ENCODE peak calls at places on chromosomes 13 and 19, in four cellular contexts. One of them, this sample, is unnamed.
A peak's percentile ranks its signal among the peaks of the same experiment; 100 is the strongest.

GRCh38 chr19:991174-991931 is 7.2 kb downstream of the WDR18 start:
- DNase-seq in GM06990: no peak
- DNase-seq in IMR-90: peak; percentile 46
- DNase-seq in EL: peak; percentile 35
- DNase-seq in this sample: no peak

GRCh38 chr13:46640843-46641242 is 87.9 kb downstream of the LRCH1 start:
- DNase-seq in GM06990: no peak
- DNase-seq in IMR-90: peak; percentile 58
- DNase-seq in EL: peak; percentile 61
- DNase-seq in this sample: no peak

GRCh38 chr19:9498183-9498902 is at the start of gene ZNF560:
- DNase-seq in GM06990: peak; percentile 18
- DNase-seq in IMR-90: peak; percentile 12
- DNase-seq in EL: peak; percentile 41
- DNase-seq in this sample: no peak

GRCh38 chr19:18112989-18113478 is 15.5 kb downstream of the MAST3 start:
- DNase-seq in GM06990: peak; percentile 72
- DNase-seq in IMR-90: peak; percentile 71
- DNase-seq in EL: peak; percentile 77
- DNase-seq in this sample: no peak

GRCh38 chr13:26299168-26299788 is 45.3 kb downstream of the CDK8 start:
- DNase-seq in GM06990: no peak
- DNase-seq in IMR-90: peak; percentile 10
- DNase-seq in EL: no peak
- DNase-seq in this sample: no peak

GRCh38 chr13:43014162-43014561 is 9.2 kb upstream of the DNAJC15 start:
- DNase-seq in GM06990: no peak
- DNase-seq in IMR-90: no peak
- DNase-seq in EL: no peak
- DNase-seq in this sample: no peak

GRCh38 chr13:111961236-111961635 is 105.7 kb upstream of the SOX1 start:
- DNase-seq in GM06990: no peak
- DNase-seq in IMR-90: no peak
- DNase-seq in EL: no peak
- DNase-seq in this sample: no peak

GRCh38 chr19:33714149-33714548 is 82.5 kb upstream of the KCTD15 start:
- DNase-seq in GM06990: no peak
- DNase-seq in IMR-90: no peak
- DNase-seq in EL: no peak
- DNase-seq in this sample: no peak

GRCh38 chr13:30463820-30464495 is 1.8 kb downstream of the HMGB1 start:
- DNase-seq in GM06990: peak; percentile 90
- DNase-seq in IMR-90: peak; percentile 50
- DNase-seq in EL: peak; percentile 60
- DNase-seq in this sample: no peak

GRCh38 chr13:31595568-31595967 is 143.8 kb upstream of the RXFP2 start:
- DNase-seq in GM06990: no peak
- DNase-seq in IMR-90: no peak
- DNase-seq in EL: no peak
- DNase-seq in this sample: no peak

GRCh38 chr13:95296326-95296939 is 4.8 kb downstream of the ABCC4 start:
- DNase-seq in GM06990: no peak
- DNase-seq in IMR-90: no peak
- DNase-seq in EL: no peak
- DNase-seq in this sample: no peak